ENCODE peak calls at places on chromosome 10, in eight cellular contexts. L is neural progenitor cell, J is foreskin fibroblast, K is MCF 10A, Z is left ventricle myocardium inferior, I is endothelial cell, M is GM20000, A is Peyer's patch. W is an unnamed sample.

GRCh38 chr10:15483215-15483970 is 112.3 kb upstream of the FAM171A1 start:
- DNase-seq in L (no peak), J (no peak), K (no peak), Z (no peak), I (no peak), M (no peak), A (no peak), W (no peak)

GRCh38 chr10:69179089-69179742 is 818 bp upstream of the SUPV3L1 start:
- DNase-seq in L (peak), J (no peak), K (no peak), Z (no peak), I (no peak), M (peak), A (no peak), W (no peak)

GRCh38 chr10:33937259-33937658 is 602.8 kb upstream of the NRP1 start:
- DNase-seq in L (no peak), J (no peak), K (no peak), Z (no peak), I (no peak), M (no peak), A (no peak), W (no peak)

GRCh38 chr10:22758862-22759261 is 44.5 kb upstream of the PIP4K2A start:
- DNase-seq in L (no peak), J (no peak), K (no peak), Z (no peak), I (no peak), M (no peak), A (no peak), W (no peak)

GRCh38 chr10:110433740-110434139 is 64.0 kb upstream of the DUSP5 start:
- DNase-seq in L (no peak), J (no peak), K (no peak), Z (no peak), I (no peak), M (no peak), A (no peak), W (no peak)

GRCh38 chr10:35507519-35508109 is 97.5 kb upstream of the GJD4 start:
- DNase-seq in L (no peak), J (no peak), K (no peak), Z (no peak), I (no peak), M (no peak), A (no peak), W (no peak)

GRCh38 chr10:80260295-80261243 is 28.9 kb downstream of the MAT1A start:
- DNase-seq in L (peak), J (no peak), K (peak), Z (no peak), I (peak), M (peak), A (no peak), W (no peak)

GRCh38 chr10:20277820-20278219 is 461.6 kb downstream of the PLXDC2 start:
- DNase-seq in L (no peak), J (no peak), K (no peak), Z (no peak), I (no peak), M (no peak), A (no peak), W (no peak)

GRCh38 chr10:45809829-45810228 is 37.5 kb downstream of the AGAP4 start:
- DNase-seq in L (peak), J (no peak), K (peak), Z (no peak), I (no peak), M (no peak), A (no peak), W (no peak)

GRCh38 chr10:94005050-94005449 is 11.3 kb downstream of the PLCE1 start:
- DNase-seq in L (no peak), J (no peak), K (no peak), Z (no peak), I (no peak), M (no peak), A (peak), W (no peak)

GRCh38 chr10:60335708-60336107 is 54.0 kb downstream of the ANK3 start:
- DNase-seq in L (no peak), J (no peak), K (peak), Z (no peak), I (no peak), M (no peak), A (no peak), W (no peak)

GRCh38 chr10:132539431-132539839 is 1.8 kb downstream of the INPP5A start:
- DNase-seq in L (no peak), J (no peak), K (no peak), Z (peak), I (no peak), M (no peak), A (peak), W (no peak)

GRCh38 chr10:132387723-132388210 is 9.2 kb upstream of the PWWP2B start:
- DNase-seq in L (peak), J (peak), K (peak), Z (peak), I (peak), M (peak), A (peak), W (no peak)

GRCh38 chr10:53487019-53487983 is 714.7 kb upstream of the MBL2 start:
- DNase-seq in L (no peak), J (no peak), K (no peak), Z (no peak), I (no peak), M (no peak), A (no peak), W (no peak)

GRCh38 chr10:51462076-51462779 is 237.2 kb downstream of the CSTF2T start:
- DNase-seq in L (no peak), J (no peak), K (peak), Z (no peak), I (no peak), M (no peak), A (no peak), W (no peak)

GRCh38 chr10:128537888-128538287 is 411.7 kb upstream of the MKI67 start:
- DNase-seq in L (no peak), J (no peak), K (peak), Z (no peak), I (no peak), M (no peak), A (no peak), W (no peak)

GRCh38 chr10:79221110-79222051 is 125.9 kb upstream of the PPIF start:
- DNase-seq in L (peak), J (peak), K (no peak), Z (peak), I (no peak), M (no peak), A (peak), W (peak)

GRCh38 chr10:101062231-101063161 is 707 bp downstream of the KAZALD1 start:
- DNase-seq in L (peak), J (peak), K (no peak), Z (peak), I (peak), M (peak), A (peak), W (no peak)
- TF ChIP-seq CTCF in L (peak), J (peak), K (peak), Z (peak), I (peak), M (peak), A (peak), W (peak)

DNA sequence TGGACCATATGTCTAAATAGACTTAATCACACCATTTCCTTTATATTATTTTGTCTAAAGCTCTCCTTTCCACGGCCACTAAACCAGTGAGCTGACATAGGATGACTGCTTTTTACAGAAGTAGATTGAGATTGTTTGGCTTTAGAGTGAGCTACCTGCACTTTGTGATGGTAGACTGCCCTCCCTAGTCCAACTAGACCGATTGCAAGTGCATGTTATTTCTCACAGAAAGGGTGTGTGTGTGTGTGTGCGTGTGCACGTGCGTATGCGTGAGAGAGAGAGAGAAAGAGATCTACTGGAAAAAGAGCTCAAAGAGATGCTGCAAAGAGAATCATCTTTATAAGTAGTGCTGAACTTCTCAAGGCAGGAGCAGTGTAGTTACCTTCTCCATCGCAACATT is 60.7 kb downstream of the VCL start:
- DNase-seq in L (peak), J (no peak), K (no peak), Z (no peak), I (no peak), M (peak), A (no peak), W (no peak)
- TF ChIP-seq CTCF in L (peak), J (no peak), K (no peak), Z (peak), I (no peak), M (no peak), A (no peak), W (no peak)

GRCh38 chr10:74238031-74238431 is 87.0 kb downstream of the ADK start:
- DNase-seq in L (no peak), J (no peak), K (no peak), Z (no peak), I (no peak), M (no peak), A (no peak), W (no peak)

GRCh38 chr10:74231375-74231774 is 80.4 kb downstream of the ADK start:
- DNase-seq in L (no peak), J (peak), K (peak), Z (no peak), I (no peak), M (no peak), A (no peak), W (no peak)

GRCh38 chr10:74233281-74233680 is 82.3 kb downstream of the ADK start:
- DNase-seq in L (no peak), J (no peak), K (no peak), Z (no peak), I (no peak), M (no peak), A (no peak), W (no peak)

GRCh38 chr10:74234569-74234968 is 83.5 kb downstream of the ADK start:
- DNase-seq in L (no peak), J (no peak), K (no peak), Z (no peak), I (no peak), M (peak), A (no peak), W (no peak)
- TF ChIP-seq CTCF in L (no peak), J (peak), K (peak), Z (peak), I (peak), M (no peak), A (peak), W (peak)

DNA sequence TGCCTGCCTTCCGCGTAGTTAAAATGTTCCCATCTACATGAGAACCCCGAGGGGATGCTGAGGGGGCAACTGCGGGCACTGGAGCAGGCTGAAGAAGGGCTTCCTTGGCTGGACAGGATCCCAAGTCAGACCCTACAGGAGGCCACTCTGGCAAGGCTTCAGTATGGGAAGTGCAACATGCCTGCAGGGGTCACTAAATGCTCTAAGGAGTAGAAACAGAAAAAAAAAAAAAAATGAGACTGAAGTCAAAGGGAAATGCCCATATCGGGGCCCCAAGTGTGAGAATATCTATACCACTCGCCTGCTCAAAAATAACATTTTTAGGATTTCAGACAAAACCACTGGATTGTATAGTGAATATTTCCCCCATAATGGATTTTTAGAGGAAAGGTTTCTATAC is 33.5 kb downstream of the FAM204A start:
- DNase-seq in L (peak), J (no peak), K (no peak), Z (no peak), I (no peak), M (no peak), A (no peak), W (no peak)
- TF ChIP-seq CTCF in L (peak), J (peak), K (no peak), Z (no peak), I (no peak), M (no peak), A (no peak), W (no peak)

DNA sequence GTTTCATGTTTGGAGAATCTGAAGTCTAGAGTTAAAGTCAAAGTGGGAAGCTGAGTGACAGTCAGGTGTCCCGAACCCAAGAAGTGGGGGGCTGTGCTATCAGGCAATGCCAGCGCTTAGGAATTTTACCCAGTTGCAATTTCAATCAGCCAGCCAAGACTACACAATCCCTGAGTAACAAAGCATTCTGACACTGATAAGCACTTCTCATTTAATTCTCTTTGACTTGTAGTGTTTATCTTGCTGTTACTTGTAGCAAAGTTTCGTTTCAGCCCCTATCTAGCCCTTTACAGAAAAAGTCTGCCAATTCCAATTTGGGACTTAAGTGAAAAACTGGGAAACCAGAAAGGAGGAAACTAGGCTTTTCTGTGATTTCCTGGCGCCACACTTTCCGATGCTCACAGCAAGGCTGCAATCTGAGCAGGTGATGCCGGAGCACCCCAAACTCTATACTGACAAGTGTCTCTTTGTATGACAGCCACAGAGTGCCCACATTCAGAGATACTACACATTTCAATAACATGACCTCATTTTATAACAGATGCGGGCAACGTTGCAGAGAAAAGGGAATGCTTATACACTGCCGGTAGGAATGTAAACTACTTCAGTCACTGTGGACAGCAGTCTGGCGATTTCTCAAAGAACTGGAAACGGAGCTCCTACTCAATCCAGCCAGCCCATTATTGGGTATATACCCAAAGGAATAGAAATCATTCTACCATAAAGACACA is 61.0 kb downstream of the ITIH5 start:
- DNase-seq in L (no peak), J (no peak), K (no peak), Z (no peak), I (no peak), M (no peak), A (no peak), W (peak)
- TF ChIP-seq CTCF in L (no peak), J (no peak), K (no peak), Z (no peak), I (no peak), M (no peak), A (no peak), W (peak)

GRCh38 chr10:29470355-29470705 is 164.4 kb downstream of the SVIL start:
- DNase-seq in L (peak), J (no peak), K (peak), Z (peak), I (peak), M (no peak), A (no peak), W (no peak)
- TF ChIP-seq CTCF in L (peak), J (no peak), K (peak), Z (peak), I (peak), M (peak), A (no peak), W (peak)

DNA sequence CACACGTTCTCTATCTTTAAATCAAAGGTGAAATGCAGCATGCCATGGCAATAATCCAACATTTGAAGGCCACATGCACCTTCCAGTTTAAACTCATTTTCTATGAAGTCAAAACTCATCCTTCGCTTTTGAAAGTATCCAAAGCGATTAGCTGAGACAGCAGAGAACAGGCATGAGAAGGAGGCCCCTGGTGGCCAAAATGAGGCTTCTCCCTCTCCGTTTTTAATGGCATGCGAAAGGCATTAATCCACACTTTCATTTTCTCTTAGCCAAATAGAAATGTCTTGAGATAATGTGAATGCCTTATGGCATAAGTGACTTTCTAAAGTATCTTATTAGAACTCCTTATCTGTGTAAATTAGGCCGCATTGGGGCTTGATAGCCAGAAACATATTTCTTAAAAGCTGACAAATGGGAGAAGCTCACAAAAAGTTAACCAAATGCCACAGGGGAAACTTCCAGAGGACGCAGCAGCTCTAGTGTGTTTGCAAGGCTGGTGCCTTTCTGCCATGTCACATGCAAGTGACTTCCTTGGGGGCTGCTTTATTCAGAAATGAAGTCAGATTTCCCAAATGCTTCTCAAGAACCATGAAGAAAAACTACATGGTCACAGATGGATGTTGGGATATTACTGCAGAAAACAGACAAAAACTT is 1189.6 kb downstream of the SORCS1 start:
- DNase-seq in L (peak), J (no peak), K (peak), Z (no peak), I (peak), M (peak), A (no peak), W (no peak)
- TF ChIP-seq CTCF in L (peak), J (peak), K (peak), Z (peak), I (peak), M (no peak), A (peak), W (peak)

GRCh38 chr10:115572740-115573455 is 479.7 kb downstream of the ATRNL1 start:
- DNase-seq in L (peak), J (no peak), K (peak), Z (no peak), I (peak), M (peak), A (no peak), W (no peak)
- TF ChIP-seq CTCF in L (peak), J (peak), K (peak), Z (no peak), I (peak), M (no peak), A (no peak), W (peak)

DNA sequence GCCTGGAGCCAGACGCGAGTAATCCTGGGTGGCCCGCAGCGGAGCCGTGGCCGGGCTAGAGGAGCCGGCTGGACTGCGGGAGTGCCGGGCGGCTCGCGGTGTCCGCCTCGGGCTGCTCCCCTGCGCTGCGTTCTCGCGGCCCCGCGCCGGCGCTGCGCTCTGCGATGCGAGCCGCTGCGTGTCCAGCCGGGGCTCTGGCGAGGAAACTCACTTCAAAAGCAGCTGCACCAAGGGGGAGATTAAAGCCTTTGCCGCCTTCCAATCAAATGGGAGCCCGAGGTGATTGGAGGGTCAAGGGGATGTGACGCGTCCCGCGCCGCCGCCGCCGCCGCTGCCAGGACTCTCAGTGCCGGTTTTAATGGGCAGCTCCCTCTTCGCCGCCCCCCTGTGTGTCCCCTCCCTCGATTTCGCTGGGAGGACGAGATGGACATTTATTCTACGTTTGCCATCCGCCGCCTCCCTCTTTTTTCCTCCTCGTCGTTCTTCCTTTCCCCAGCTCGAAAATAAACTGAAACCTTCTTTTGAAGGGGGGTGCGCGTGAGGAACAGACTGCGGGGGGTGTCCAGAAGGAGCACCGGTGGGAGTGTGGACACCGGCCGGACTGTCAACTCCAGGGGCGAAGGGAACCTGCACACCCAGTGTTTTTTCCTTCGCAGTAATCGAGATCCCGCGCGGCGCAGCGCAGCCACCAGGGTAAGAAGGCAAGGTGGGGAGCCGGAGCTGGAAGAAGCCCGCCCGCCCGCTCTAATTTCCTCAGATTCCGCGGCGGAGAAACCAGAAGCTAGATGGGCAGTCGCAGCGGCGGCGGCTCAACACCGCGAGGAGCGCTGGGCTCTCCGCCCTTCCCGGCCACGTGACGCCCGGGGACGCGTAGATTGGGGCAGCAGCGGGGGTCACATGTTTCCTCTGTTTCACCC is at the start of gene ZNF503:
- DNase-seq in L (peak), J (peak), K (peak), Z (peak), I (peak), M (peak), A (peak), W (peak)
- TF ChIP-seq CTCF in L (peak), J (no peak), K (no peak), Z (peak), I (no peak), M (no peak), A (peak), W (no peak)

GRCh38 chr10:14244147-14244546 is 86.6 kb downstream of the FRMD4A start:
- DNase-seq in L (peak), J (no peak), K (no peak), Z (no peak), I (peak), M (no peak), A (no peak), W (no peak)
- TF ChIP-seq CTCF in L (peak), J (no peak), K (no peak), Z (no peak), I (peak), M (no peak), A (no peak), W (no peak)

W was measured in AG04450.